ENCODE peak calls at places on chromosomes 16 and 17, in four cellular contexts. One of them, this sample, is unnamed.

GRCh38 chr16:84526794-84527485 is 22.5 kb upstream of the MEAK7 start:
- DNase-seq in stomach: no peak
- DNase-seq in transverse colon: no peak
- DNase-seq in ovary: no peak
- DNase-seq in this sample: no peak

GRCh38 chr17:75405365-75406221 is at the start of gene GRB2:
- DNase-seq in stomach: peak
- DNase-seq in transverse colon: peak
- DNase-seq in ovary: peak
- DNase-seq in this sample: peak

GRCh38 chr16:55482056-55482455 is 3.1 kb downstream of the MMP2 start:
- DNase-seq in stomach: no peak
- DNase-seq in transverse colon: no peak
- DNase-seq in ovary: no peak
- DNase-seq in this sample: no peak

GRCh38 chr16:66146689-66147330 is 219.7 kb upstream of the CDH5 start:
- DNase-seq in stomach: no peak
- DNase-seq in transverse colon: no peak
- DNase-seq in ovary: no peak
- DNase-seq in this sample: no peak

GRCh38 chr16:85130707-85131028 is 18.4 kb upstream of the CIBAR2 start:
- DNase-seq in stomach: no peak
- DNase-seq in transverse colon: no peak
- DNase-seq in ovary: no peak
- DNase-seq in this sample: no peak

GRCh38 chr16:66881014-66881417 is 701 bp downstream of the PDP2 start:
- DNase-seq in stomach: no peak
- DNase-seq in transverse colon: no peak
- DNase-seq in ovary: no peak
- DNase-seq in this sample: no peak

GRCh38 chr17:14289162-14289561 is 11.7 kb upstream of the HS3ST3B1 start:
- DNase-seq in stomach: no peak
- DNase-seq in transverse colon: no peak
- DNase-seq in ovary: no peak
- DNase-seq in this sample: no peak

GRCh38 chr16:81542609-81543570 is 98.3 kb downstream of the CMIP start:
- DNase-seq in stomach: no peak
- DNase-seq in transverse colon: no peak
- DNase-seq in ovary: no peak
- DNase-seq in this sample: no peak

GRCh38 chr17:75980188-75981018 is 1.4 kb downstream of the TEN1 start:
- DNase-seq in stomach: no peak
- DNase-seq in transverse colon: no peak
- DNase-seq in ovary: no peak
- DNase-seq in this sample: no peak

DNA sequence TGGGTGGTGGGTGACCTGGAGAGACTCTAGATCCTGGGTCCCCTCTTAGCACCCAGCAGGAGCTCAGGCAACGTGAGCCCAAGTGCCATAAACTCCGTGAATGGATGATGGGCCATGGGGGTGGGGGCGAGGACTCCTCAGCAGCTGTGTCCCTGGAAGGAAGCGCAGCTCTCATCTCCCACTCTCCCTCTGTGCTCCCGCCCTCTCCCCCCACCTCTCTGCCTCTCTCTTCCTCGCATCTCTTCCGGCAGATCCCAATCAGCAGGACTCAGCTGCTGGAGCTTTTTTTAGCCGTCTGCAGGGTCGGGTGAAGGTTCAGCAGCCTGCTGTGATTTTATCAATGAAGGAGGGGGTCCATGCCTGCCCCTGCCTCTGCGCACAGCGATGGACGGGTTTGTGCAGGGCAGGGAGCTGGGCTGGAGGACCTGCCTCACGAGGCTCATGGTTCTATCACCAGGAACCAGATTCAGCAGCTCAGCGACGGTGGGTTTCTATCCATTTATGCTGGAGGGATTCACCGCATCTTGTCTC is 8.3 kb downstream of the CCR7 start:
- DNase-seq in stomach: peak
- DNase-seq in transverse colon: no peak
- DNase-seq in ovary: peak
- DNase-seq in this sample: no peak
- TF ChIP-seq EP300 in stomach: no peak
- TF ChIP-seq EP300 in transverse colon: no peak
- TF ChIP-seq EP300 in ovary: no peak
- TF ChIP-seq EP300 in this sample: no peak

DNA sequence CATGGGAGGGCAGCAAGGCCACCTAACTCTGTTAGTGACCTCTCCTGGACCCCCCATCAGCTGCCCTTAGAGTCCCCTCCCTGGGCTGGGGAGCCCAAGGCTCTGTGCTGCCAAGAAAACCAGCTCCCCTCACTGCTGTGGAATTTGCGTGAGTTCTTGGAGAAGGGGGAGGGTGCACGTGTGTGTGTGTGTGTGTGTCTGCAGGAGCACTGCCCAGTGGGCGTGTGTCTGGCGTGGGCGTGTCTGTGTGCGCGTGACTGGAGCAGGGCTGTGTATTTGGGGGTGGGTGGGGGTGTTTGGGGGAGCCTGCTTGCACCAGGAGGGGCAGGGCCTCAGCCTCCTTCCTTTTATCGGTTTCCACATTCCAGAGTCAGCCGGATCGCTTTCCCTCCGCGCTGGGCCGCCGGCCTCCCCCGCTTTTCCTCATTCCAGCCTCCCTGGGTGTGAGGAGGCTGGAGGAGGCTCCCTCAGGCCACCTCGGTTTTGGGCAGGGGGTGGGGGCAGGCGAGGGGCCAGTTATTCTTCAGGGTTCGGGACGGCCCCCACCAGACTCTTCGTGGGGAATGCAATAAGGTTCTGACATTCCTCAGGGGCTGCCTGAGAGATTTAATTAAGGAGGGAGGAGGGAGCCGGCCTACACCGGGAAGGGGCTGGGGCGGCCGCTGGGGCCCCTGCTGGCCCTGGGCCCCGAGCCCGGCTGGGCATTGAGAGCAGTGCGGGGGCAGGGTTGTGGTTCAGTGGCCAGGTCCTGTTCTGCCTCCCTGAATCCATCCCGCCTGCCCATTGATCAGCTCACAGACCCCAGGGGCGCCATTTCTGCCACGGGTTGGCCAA is 2.5 kb downstream of the VASN start:
- DNase-seq in stomach: peak
- DNase-seq in transverse colon: peak
- DNase-seq in ovary: peak
- DNase-seq in this sample: peak
- TF ChIP-seq EP300 in stomach: no peak
- TF ChIP-seq EP300 in transverse colon: no peak
- TF ChIP-seq EP300 in ovary: no peak
- TF ChIP-seq EP300 in this sample: peak

GRCh38 chr16:10296956-10297340 is 88.9 kb upstream of the ATF7IP2 start:
- DNase-seq in stomach: no peak
- DNase-seq in transverse colon: no peak
- DNase-seq in ovary: no peak
- DNase-seq in this sample: no peak

GRCh38 chr16:10298416-10298815 is 87.4 kb upstream of the ATF7IP2 start:
- DNase-seq in stomach: no peak
- DNase-seq in transverse colon: no peak
- DNase-seq in ovary: no peak
- DNase-seq in this sample: no peak

DNA sequence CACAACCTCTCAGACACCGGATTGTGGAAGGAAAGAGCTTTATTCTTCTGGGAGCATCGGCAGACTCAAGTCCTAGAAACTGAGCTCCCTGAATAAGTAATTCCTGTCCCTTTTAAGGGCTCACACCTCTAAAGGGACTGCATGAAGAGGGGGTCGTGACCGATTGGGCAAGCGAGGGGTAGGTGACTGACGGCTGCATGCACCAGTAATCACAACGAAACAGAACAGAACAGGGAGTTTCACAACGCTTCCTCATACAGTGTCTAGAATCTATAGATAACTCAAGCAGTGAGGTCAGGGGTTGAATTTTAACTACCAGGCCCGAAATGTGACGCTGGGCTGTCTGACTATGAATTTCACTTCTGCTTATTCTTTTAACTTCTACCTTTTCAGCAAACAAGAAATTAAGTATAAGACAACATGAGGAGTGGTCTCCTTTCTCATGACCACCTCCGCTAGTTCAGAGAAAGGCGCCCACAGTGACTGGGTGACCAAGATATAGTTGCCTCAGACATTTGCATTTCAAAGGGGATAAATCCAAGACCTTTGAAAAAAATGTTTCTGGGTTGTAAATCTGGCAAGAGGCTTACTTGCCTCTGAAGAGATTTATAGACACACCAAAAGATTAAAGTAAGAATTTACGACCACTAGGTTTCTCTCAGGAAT is 88.4 kb upstream of the ATF7IP2 start:
- DNase-seq in stomach: no peak
- DNase-seq in transverse colon: peak
- DNase-seq in ovary: no peak
- DNase-seq in this sample: no peak
- TF ChIP-seq EP300 in stomach: no peak
- TF ChIP-seq EP300 in transverse colon: no peak
- TF ChIP-seq EP300 in ovary: no peak
- TF ChIP-seq EP300 in this sample: no peak

GRCh38 chr17:8248751-8249607 is at the start of gene PFAS:
- DNase-seq in stomach: peak
- DNase-seq in transverse colon: peak
- DNase-seq in ovary: peak
- DNase-seq in this sample: peak
- TF ChIP-seq EP300 in stomach: no peak
- TF ChIP-seq EP300 in transverse colon: no peak
- TF ChIP-seq EP300 in ovary: peak
- TF ChIP-seq EP300 in this sample: peak

GRCh38 chr17:82297804-82298537 is 19.4 kb downstream of the CD7 start:
- DNase-seq in stomach: peak
- DNase-seq in transverse colon: peak
- DNase-seq in ovary: peak
- DNase-seq in this sample: peak
- TF ChIP-seq EP300 in stomach: peak
- TF ChIP-seq EP300 in transverse colon: peak
- TF ChIP-seq EP300 in ovary: peak
- TF ChIP-seq EP300 in this sample: peak

DNA sequence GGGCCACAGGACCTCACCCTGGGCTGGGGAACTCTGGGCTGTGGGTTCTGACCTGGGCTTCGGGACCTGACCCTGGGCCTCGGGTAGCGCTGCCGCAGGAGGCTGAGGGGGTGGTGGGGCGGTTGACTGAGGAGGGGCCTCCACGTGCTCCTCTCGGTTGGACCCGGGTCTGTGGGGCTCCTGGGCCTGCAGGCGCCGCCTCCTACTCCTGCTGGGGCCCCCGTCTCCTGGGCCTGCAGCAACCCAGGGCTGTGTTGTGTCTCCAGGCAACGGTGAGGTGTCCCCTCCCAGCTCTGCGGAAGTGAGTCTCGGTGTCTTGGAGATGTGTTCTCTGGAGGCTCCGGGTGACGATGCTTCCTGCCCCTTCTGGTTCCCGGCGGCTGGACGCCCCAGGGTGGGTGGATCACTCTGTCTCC is 41.5 kb upstream of the GNG13 start:
- DNase-seq in stomach: no peak
- DNase-seq in transverse colon: no peak
- DNase-seq in ovary: no peak
- DNase-seq in this sample: no peak
- TF ChIP-seq EP300 in stomach: no peak
- TF ChIP-seq EP300 in transverse colon: no peak
- TF ChIP-seq EP300 in ovary: no peak
- TF ChIP-seq EP300 in this sample: no peak

This sample was measured in tibial nerve.